ENCODE peak calls at places on chromosome 20, in seven cellular contexts. One of them, this sample, is unnamed. For H3K4me1, the result is how much of the 10 kb centered on the place peaks cover.

GRCh38 chr20:1298888-1299511 is 29.9 kb downstream of the SDCBP2 start:
- DNase-seq in SK-N-SH: no peak
- DNase-seq in aorta: no peak
- DNase-seq in CD8-positive, alpha-beta memory T cell: no peak
- DNase-seq in tibial nerve: no peak
- DNase-seq in left ventricle myocardium inferior: no peak
- DNase-seq in fibroblast of lung: no peak
- DNase-seq in this sample: no peak

GRCh38 chr20:17376031-17376430 is 149.2 kb downstream of the PCSK2 start:
- DNase-seq in tibial nerve: no peak
- DNase-seq in CD8-positive, alpha-beta memory T cell: no peak
- DNase-seq in left ventricle myocardium inferior: no peak
- DNase-seq in aorta: no peak
- DNase-seq in fibroblast of lung: no peak
- DNase-seq in SK-N-SH: no peak
- DNase-seq in this sample: no peak

GRCh38 chr20:57390604-57391438 is at the start of gene RBM38:
- DNase-seq in aorta: peak
- DNase-seq in CD8-positive, alpha-beta memory T cell: peak
- DNase-seq in tibial nerve: no peak
- DNase-seq in fibroblast of lung: peak
- DNase-seq in left ventricle myocardium inferior: peak
- DNase-seq in SK-N-SH: peak
- DNase-seq in this sample: peak

GRCh38 chr20:36145877-36146707 is 8.4 kb upstream of the EPB41L1 start:
- DNase-seq in fibroblast of lung: peak
- DNase-seq in left ventricle myocardium inferior: peak
- DNase-seq in aorta: no peak
- DNase-seq in SK-N-SH: no peak
- DNase-seq in tibial nerve: no peak
- DNase-seq in CD8-positive, alpha-beta memory T cell: no peak
- DNase-seq in this sample: no peak

GRCh38 chr20:47251154-47252020 is 105.1 kb downstream of the ZMYND8 start:
- DNase-seq in CD8-positive, alpha-beta memory T cell: no peak
- DNase-seq in tibial nerve: no peak
- DNase-seq in fibroblast of lung: no peak
- DNase-seq in aorta: no peak
- DNase-seq in left ventricle myocardium inferior: no peak
- DNase-seq in SK-N-SH: no peak
- DNase-seq in this sample: no peak

GRCh38 chr20:9705722-9706476 is 133.0 kb downstream of the PAK5 start:
- DNase-seq in aorta: no peak
- DNase-seq in fibroblast of lung: no peak
- DNase-seq in left ventricle myocardium inferior: no peak
- DNase-seq in SK-N-SH: no peak
- DNase-seq in CD8-positive, alpha-beta memory T cell: no peak
- DNase-seq in tibial nerve: no peak
- DNase-seq in this sample: no peak

GRCh38 chr20:58231678-58232077 is 3.2 kb upstream of the ANKRD60 start:
- DNase-seq in left ventricle myocardium inferior: no peak
- DNase-seq in CD8-positive, alpha-beta memory T cell: no peak
- DNase-seq in tibial nerve: no peak
- DNase-seq in fibroblast of lung: no peak
- DNase-seq in SK-N-SH: peak
- DNase-seq in aorta: no peak
- DNase-seq in this sample: no peak

GRCh38 chr20:10077081-10077471 is 42.3 kb downstream of the ANKEF1 start:
- DNase-seq in aorta: no peak
- DNase-seq in left ventricle myocardium inferior: no peak
- DNase-seq in CD8-positive, alpha-beta memory T cell: no peak
- DNase-seq in SK-N-SH: no peak
- DNase-seq in fibroblast of lung: no peak
- DNase-seq in tibial nerve: no peak
- DNase-seq in this sample: no peak

GRCh38 chr20:10710995-10711775 is 37.4 kb upstream of the JAG1 start:
- DNase-seq in CD8-positive, alpha-beta memory T cell: no peak
- DNase-seq in fibroblast of lung: no peak
- DNase-seq in SK-N-SH: no peak
- DNase-seq in left ventricle myocardium inferior: no peak
- DNase-seq in tibial nerve: no peak
- DNase-seq in aorta: no peak
- DNase-seq in this sample: no peak

GRCh38 chr20:9359561-9360308 is 154.7 kb upstream of the LAMP5 start:
- DNase-seq in CD8-positive, alpha-beta memory T cell: no peak
- DNase-seq in aorta: peak
- DNase-seq in left ventricle myocardium inferior: no peak
- DNase-seq in fibroblast of lung: peak
- DNase-seq in tibial nerve: peak
- DNase-seq in SK-N-SH: peak
- DNase-seq in this sample: no peak

GRCh38 chr20:32611286-32611685 is 26.2 kb upstream of the NOL4L start:
- DNase-seq in left ventricle myocardium inferior: no peak
- DNase-seq in aorta: no peak
- DNase-seq in CD8-positive, alpha-beta memory T cell: no peak
- DNase-seq in SK-N-SH: no peak
- DNase-seq in fibroblast of lung: no peak
- DNase-seq in tibial nerve: no peak
- DNase-seq in this sample: no peak

GRCh38 chr20:5991623-5992441 is 41.4 kb downstream of the MCM8 start:
- DNase-seq in CD8-positive, alpha-beta memory T cell: no peak
- DNase-seq in fibroblast of lung: peak
- DNase-seq in tibial nerve: no peak
- DNase-seq in SK-N-SH: no peak
- DNase-seq in aorta: no peak
- DNase-seq in left ventricle myocardium inferior: no peak
- DNase-seq in this sample: no peak

GRCh38 chr20:34377072-34377847 is 14.2 kb downstream of the ITCH start:
- DNase-seq in CD8-positive, alpha-beta memory T cell: no peak
- DNase-seq in fibroblast of lung: no peak
- DNase-seq in left ventricle myocardium inferior: no peak
- DNase-seq in tibial nerve: no peak
- DNase-seq in aorta: no peak
- DNase-seq in SK-N-SH: no peak
- DNase-seq in this sample: no peak

GRCh38 chr20:37526839-37527637 is 638 bp downstream of the BLCAP start:
- DNase-seq in CD8-positive, alpha-beta memory T cell: no peak
- DNase-seq in SK-N-SH: peak
- DNase-seq in tibial nerve: no peak
- DNase-seq in fibroblast of lung: peak
- DNase-seq in left ventricle myocardium inferior: no peak
- DNase-seq in aorta: no peak
- DNase-seq in this sample: no peak

GRCh38 chr20:37525810-37526209 is 1.9 kb downstream of the BLCAP start:
- DNase-seq in fibroblast of lung: no peak
- DNase-seq in tibial nerve: no peak
- DNase-seq in SK-N-SH: no peak
- DNase-seq in left ventricle myocardium inferior: no peak
- DNase-seq in CD8-positive, alpha-beta memory T cell: no peak
- DNase-seq in aorta: no peak
- DNase-seq in this sample: no peak

GRCh38 chr20:37527638-37528441 is at the start of gene BLCAP:
- DNase-seq in left ventricle myocardium inferior: peak
- DNase-seq in fibroblast of lung: peak
- DNase-seq in CD8-positive, alpha-beta memory T cell: peak
- DNase-seq in tibial nerve: peak
- DNase-seq in SK-N-SH: peak
- DNase-seq in aorta: peak
- DNase-seq in this sample: peak

GRCh38 chr20:37524859-37525708 is 2.6 kb downstream of the BLCAP start:
- DNase-seq in CD8-positive, alpha-beta memory T cell: no peak
- DNase-seq in SK-N-SH: no peak
- DNase-seq in tibial nerve: no peak
- DNase-seq in aorta: no peak
- DNase-seq in fibroblast of lung: peak
- DNase-seq in left ventricle myocardium inferior: no peak
- DNase-seq in this sample: no peak

GRCh38 chr20:37526238-37526838 is 1.3 kb downstream of the BLCAP start:
- DNase-seq in fibroblast of lung: peak
- DNase-seq in SK-N-SH: peak
- DNase-seq in left ventricle myocardium inferior: no peak
- DNase-seq in tibial nerve: no peak
- DNase-seq in CD8-positive, alpha-beta memory T cell: no peak
- DNase-seq in aorta: no peak
- DNase-seq in this sample: no peak
- H3K4me1 ChIP-seq in fibroblast of lung: under half
- H3K4me1 ChIP-seq in SK-N-SH: under half
- H3K4me1 ChIP-seq in left ventricle myocardium inferior: half or more
- H3K4me1 ChIP-seq in tibial nerve: under half
- H3K4me1 ChIP-seq in CD8-positive, alpha-beta memory T cell: under half
- H3K4me1 ChIP-seq in aorta: under half
- H3K4me1 ChIP-seq in this sample: half or more

DNA sequence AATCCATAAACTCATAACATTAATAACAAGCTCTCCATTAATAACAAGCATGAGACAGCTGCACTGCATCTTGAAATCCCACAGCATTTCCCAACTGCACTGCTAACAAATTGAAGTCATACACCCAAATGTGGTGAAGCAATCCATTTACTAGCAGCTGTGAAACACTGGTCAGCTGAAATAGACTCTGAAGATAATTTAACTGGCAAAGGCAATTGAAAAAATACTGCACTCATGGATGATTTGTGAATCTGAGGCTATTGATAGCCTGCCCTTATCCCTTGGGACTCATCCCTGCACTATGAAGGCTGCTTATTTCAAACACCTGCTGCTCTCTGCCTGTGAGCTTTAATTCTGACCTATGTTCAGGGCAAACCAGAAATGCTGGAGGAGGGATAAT is 49.1 kb upstream of the PLCB1 start:
- DNase-seq in fibroblast of lung: peak
- DNase-seq in tibial nerve: peak
- DNase-seq in aorta: no peak
- DNase-seq in left ventricle myocardium inferior: no peak
- DNase-seq in CD8-positive, alpha-beta memory T cell: no peak
- DNase-seq in SK-N-SH: no peak
- DNase-seq in this sample: no peak
- H3K4me1 ChIP-seq in fibroblast of lung: under half
- H3K4me1 ChIP-seq in tibial nerve: under half
- H3K4me1 ChIP-seq in aorta: under half
- H3K4me1 ChIP-seq in left ventricle myocardium inferior: under half
- H3K4me1 ChIP-seq in CD8-positive, alpha-beta memory T cell: under half
- H3K4me1 ChIP-seq in SK-N-SH: under half
- H3K4me1 ChIP-seq in this sample: under half

GRCh38 chr20:51429144-51429482 is 113.4 kb downstream of the NFATC2 start:
- DNase-seq in aorta: no peak
- DNase-seq in fibroblast of lung: no peak
- DNase-seq in tibial nerve: no peak
- DNase-seq in SK-N-SH: no peak
- DNase-seq in CD8-positive, alpha-beta memory T cell: no peak
- DNase-seq in left ventricle myocardium inferior: no peak
- DNase-seq in this sample: no peak

GRCh38 chr20:51427625-51428291 is 114.8 kb downstream of the NFATC2 start:
- DNase-seq in aorta: no peak
- DNase-seq in CD8-positive, alpha-beta memory T cell: no peak
- DNase-seq in left ventricle myocardium inferior: no peak
- DNase-seq in SK-N-SH: no peak
- DNase-seq in tibial nerve: no peak
- DNase-seq in fibroblast of lung: no peak
- DNase-seq in this sample: no peak

GRCh38 chr20:51426879-51427624 is 115.5 kb downstream of the NFATC2 start:
- DNase-seq in fibroblast of lung: no peak
- DNase-seq in tibial nerve: no peak
- DNase-seq in left ventricle myocardium inferior: no peak
- DNase-seq in CD8-positive, alpha-beta memory T cell: no peak
- DNase-seq in aorta: no peak
- DNase-seq in SK-N-SH: no peak
- DNase-seq in this sample: no peak

GRCh38 chr20:51429696-51430095 is 112.8 kb downstream of the NFATC2 start:
- DNase-seq in aorta: no peak
- DNase-seq in CD8-positive, alpha-beta memory T cell: no peak
- DNase-seq in fibroblast of lung: no peak
- DNase-seq in left ventricle myocardium inferior: no peak
- DNase-seq in SK-N-SH: no peak
- DNase-seq in tibial nerve: no peak
- DNase-seq in this sample: no peak

DNA sequence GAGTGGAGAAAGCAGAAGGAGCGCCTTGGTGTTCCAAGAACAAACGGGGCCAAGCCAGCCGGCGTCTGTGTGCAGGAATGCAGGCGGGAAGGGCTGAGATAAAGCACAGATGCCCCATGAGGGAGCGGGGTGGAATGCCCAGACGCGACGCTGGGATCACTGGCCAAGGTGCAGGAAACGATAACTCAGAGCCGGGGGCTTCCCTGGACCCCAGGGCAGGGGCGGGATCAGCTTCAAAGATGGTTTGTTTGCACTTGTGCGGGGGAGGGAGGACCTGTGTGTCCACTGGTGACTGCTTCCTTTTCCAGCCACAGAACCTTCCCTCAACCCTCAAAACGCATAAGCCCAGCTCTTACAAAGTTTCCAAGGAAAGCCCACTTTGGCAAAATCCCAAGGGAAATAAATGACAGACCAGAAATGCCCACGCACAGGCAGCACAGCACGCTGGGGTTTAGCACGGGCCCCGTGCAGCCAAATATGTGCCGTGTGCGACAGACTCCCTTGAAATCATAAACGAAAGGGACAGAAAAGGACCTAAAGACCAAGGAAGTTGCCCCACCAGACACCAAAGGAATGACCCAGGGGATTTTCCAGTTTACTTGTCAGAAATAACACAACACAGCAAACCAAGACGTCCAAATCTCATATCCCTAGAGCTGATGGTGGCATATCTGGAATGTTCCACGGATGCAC is 113.9 kb downstream of the NFATC2 start:
- DNase-seq in SK-N-SH: peak
- DNase-seq in left ventricle myocardium inferior: peak
- DNase-seq in fibroblast of lung: peak
- DNase-seq in aorta: peak
- DNase-seq in tibial nerve: peak
- DNase-seq in CD8-positive, alpha-beta memory T cell: no peak
- DNase-seq in this sample: no peak
- H3K4me1 ChIP-seq in SK-N-SH: under half
- H3K4me1 ChIP-seq in left ventricle myocardium inferior: under half
- H3K4me1 ChIP-seq in fibroblast of lung: under half
- H3K4me1 ChIP-seq in aorta: under half
- H3K4me1 ChIP-seq in tibial nerve: under half
- H3K4me1 ChIP-seq in CD8-positive, alpha-beta memory T cell: half or more
- H3K4me1 ChIP-seq in this sample: under half

GRCh38 chr20:24585796-24586522 is 116.5 kb downstream of the SYNDIG1 start:
- DNase-seq in fibroblast of lung: no peak
- DNase-seq in SK-N-SH: no peak
- DNase-seq in left ventricle myocardium inferior: no peak
- DNase-seq in tibial nerve: no peak
- DNase-seq in CD8-positive, alpha-beta memory T cell: no peak
- DNase-seq in aorta: no peak
- DNase-seq in this sample: no peak

GRCh38 chr20:24586523-24586840 is 117.1 kb downstream of the SYNDIG1 start:
- DNase-seq in aorta: no peak
- DNase-seq in left ventricle myocardium inferior: no peak
- DNase-seq in fibroblast of lung: no peak
- DNase-seq in CD8-positive, alpha-beta memory T cell: no peak
- DNase-seq in tibial nerve: no peak
- DNase-seq in SK-N-SH: no peak
- DNase-seq in this sample: no peak

GRCh38 chr20:24588047-24588635 is 118.7 kb downstream of the SYNDIG1 start:
- DNase-seq in fibroblast of lung: no peak
- DNase-seq in aorta: no peak
- DNase-seq in CD8-positive, alpha-beta memory T cell: no peak
- DNase-seq in SK-N-SH: no peak
- DNase-seq in tibial nerve: no peak
- DNase-seq in left ventricle myocardium inferior: no peak
- DNase-seq in this sample: no peak

GRCh38 chr20:24588725-24589340 is 119.4 kb downstream of the SYNDIG1 start:
- DNase-seq in SK-N-SH: peak
- DNase-seq in fibroblast of lung: no peak
- DNase-seq in aorta: no peak
- DNase-seq in CD8-positive, alpha-beta memory T cell: no peak
- DNase-seq in tibial nerve: no peak
- DNase-seq in left ventricle myocardium inferior: no peak
- DNase-seq in this sample: no peak

GRCh38 chr20:24587384-24588046 is 118.1 kb downstream of the SYNDIG1 start:
- DNase-seq in SK-N-SH: peak
- DNase-seq in aorta: no peak
- DNase-seq in tibial nerve: no peak
- DNase-seq in CD8-positive, alpha-beta memory T cell: no peak
- DNase-seq in fibroblast of lung: no peak
- DNase-seq in left ventricle myocardium inferior: no peak
- DNase-seq in this sample: no peak
- H3K4me1 ChIP-seq in SK-N-SH: under half
- H3K4me1 ChIP-seq in aorta: under half
- H3K4me1 ChIP-seq in tibial nerve: under half
- H3K4me1 ChIP-seq in CD8-positive, alpha-beta memory T cell: under half
- H3K4me1 ChIP-seq in fibroblast of lung: under half
- H3K4me1 ChIP-seq in left ventricle myocardium inferior: under half
- H3K4me1 ChIP-seq in this sample: under half

This sample was measured in lower lobe of right lung.